ENCODE peak calls at places on chromosomes 13 and 19, in seven cellular contexts. C is A549, H is HCT116, Q is IMR-90, V is HepG2, X is H1, E is GM12878. K is an unnamed sample.

GRCh38 chr13:84208251-84208650 is 326.0 kb upstream of the SLITRK1 start:
- DNase-seq in C (no peak), H (no peak), Q (no peak), V (no peak), X (no peak), E (no peak), K (no peak)

GRCh38 chr13:74067818-74068217 is 66.4 kb downstream of the KLF12 start:
- DNase-seq in C (no peak), H (no peak), Q (peak), V (no peak), X (no peak), E (no peak), K (no peak)

GRCh38 chr19:5519076-5519475 is 48.7 kb downstream of the TINCR start:
- DNase-seq in C (no peak), H (no peak), Q (no peak), V (no peak), X (no peak), E (no peak), K (no peak)

GRCh38 chr13:43154083-43154739 is 130.8 kb downstream of the DNAJC15 start:
- DNase-seq in C (no peak), H (no peak), Q (no peak), V (no peak), X (no peak), E (no peak), K (no peak)

GRCh38 chr13:108830916-108831315 is 201.5 kb downstream of the MYO16 start:
- DNase-seq in C (no peak), H (no peak), Q (no peak), V (no peak), X (no peak), E (no peak), K (no peak)

GRCh38 chr13:112928020-112928931 is 40.7 kb upstream of the MCF2L start:
- DNase-seq in C (no peak), H (no peak), Q (no peak), V (no peak), X (no peak), E (no peak), K (no peak)

GRCh38 chr13:105920375-105920774 is 615.1 kb downstream of the EFNB2 start:
- DNase-seq in C (peak), H (peak), Q (peak), V (no peak), X (no peak), E (no peak), K (no peak)

GRCh38 chr13:93233997-93234416 is 7.4 kb downstream of the GPC6 start:
- DNase-seq in C (peak), H (no peak), Q (no peak), V (peak), X (peak), E (no peak), K (peak)

GRCh38 chr19:4359627-4360000 is 16.3 kb downstream of the MPND start:
- DNase-seq in C (no peak), H (no peak), Q (no peak), V (no peak), X (no peak), E (no peak), K (no peak)

GRCh38 chr19:42108527-42109389 is 23.5 kb downstream of the POU2F2 start:
- DNase-seq in C (peak), H (peak), Q (peak), V (peak), X (peak), E (peak), K (peak)

GRCh38 chr19:18903146-18904056 is 7.4 kb upstream of the CERS1 start:
- DNase-seq in C (no peak), H (no peak), Q (no peak), V (no peak), X (no peak), E (no peak), K (no peak)

GRCh38 chr19:31894451-31894850 is 451.0 kb upstream of the ZNF507 start:
- DNase-seq in C (no peak), H (no peak), Q (no peak), V (no peak), X (no peak), E (no peak), K (no peak)

GRCh38 chr19:19149402-19149801 is 11.1 kb upstream of the TMEM161A start:
- DNase-seq in C (no peak), H (no peak), Q (no peak), V (no peak), X (no peak), E (no peak), K (no peak)

GRCh38 chr19:39082745-39083598 is 1.2 kb upstream of the ACP7 start:
- DNase-seq in C (no peak), H (no peak), Q (no peak), V (no peak), X (no peak), E (no peak), K (no peak)
- H3K4me2 ChIP-seq in C (peak), H (peak), Q (no peak), V (no peak), X (peak), E (no peak), K (no peak)

GRCh38 chr19:54189020-54189667 is at the start of gene MBOAT7:
- DNase-seq in C (no peak), H (no peak), Q (no peak), V (no peak), X (no peak), E (no peak), K (no peak)
- TF ChIP-seq CEBPB in C (no peak), H (no peak), Q (no peak), V (no peak), X (no peak), E (no peak), K (no peak)

DNA sequence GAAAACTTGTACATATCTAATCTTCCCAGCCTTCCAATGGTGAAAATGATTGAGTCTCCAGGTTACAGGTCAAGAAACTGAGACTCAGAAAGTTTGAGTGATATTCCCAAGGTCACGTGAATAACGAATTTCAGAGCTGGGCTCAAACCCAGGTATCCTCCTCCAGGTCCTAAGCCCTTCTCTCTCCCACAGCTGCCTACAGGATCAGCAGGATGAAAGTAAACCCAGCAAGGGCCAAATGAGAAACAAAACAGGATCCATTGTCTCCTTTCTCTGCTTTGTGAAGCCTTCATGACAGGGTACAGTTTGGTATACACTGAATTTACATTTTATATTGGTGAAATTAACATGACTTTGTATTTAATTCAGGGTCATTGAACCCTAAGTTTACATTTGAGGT is 208.1 kb downstream of the RBM26 start:
- DNase-seq in C (no peak), H (no peak), Q (no peak), V (no peak), X (no peak), E (no peak), K (no peak)
- H3K4me2 ChIP-seq in C (no peak), H (no peak), Q (no peak), V (no peak), X (peak), E (no peak), K (no peak)

DNA sequence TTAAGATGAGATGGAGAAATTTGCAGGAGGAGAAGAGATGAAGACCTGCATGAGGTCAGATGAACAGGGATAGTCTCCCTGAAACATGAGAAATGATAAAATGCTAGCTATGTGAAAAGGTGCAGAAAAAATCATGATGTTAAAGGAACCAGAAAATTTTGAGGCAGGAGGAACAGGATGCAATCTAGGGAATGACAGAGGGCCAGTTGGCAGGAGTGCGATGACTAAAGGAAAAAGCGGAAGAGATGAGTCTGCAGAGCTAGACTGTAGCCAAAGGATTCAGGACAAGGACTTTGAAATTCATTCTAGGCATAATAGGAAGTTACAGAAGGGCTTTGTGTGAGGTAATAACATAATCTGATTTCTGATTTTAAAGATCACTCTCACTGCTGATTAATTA is 77.9 kb downstream of the TRPC4 start:
- DNase-seq in C (no peak), H (no peak), Q (peak), V (no peak), X (no peak), E (no peak), K (no peak)
- TF ChIP-seq CEBPB in C (no peak), H (no peak), Q (no peak), V (no peak), X (no peak), E (no peak), K (no peak)

GRCh38 chr13:98570929-98571372 is 6.0 kb downstream of the STK24 start:
- DNase-seq in C (no peak), H (peak), Q (no peak), V (peak), X (no peak), E (peak), K (no peak)
- H3K4me2 ChIP-seq in C (peak), H (peak), Q (peak), V (peak), X (peak), E (peak), K (peak)

GRCh38 chr19:39307233-39307821 is 11.1 kb downstream of the IFNL1 start:
- DNase-seq in C (no peak), H (no peak), Q (no peak), V (no peak), X (no peak), E (no peak), K (no peak)
- TF ChIP-seq CEBPB in C (no peak), H (no peak), Q (no peak), V (no peak), X (no peak), E (no peak), K (no peak)

GRCh38 chr19:9507285-9507684 is 8.9 kb upstream of the ZNF560 start:
- DNase-seq in C (no peak), H (no peak), Q (no peak), V (no peak), X (no peak), E (no peak), K (no peak)
- H3K4me2 ChIP-seq in C (no peak), H (no peak), Q (no peak), V (no peak), X (no peak), E (no peak), K (no peak)

GRCh38 chr19:3145909-3146676 is 10.3 kb downstream of the GNA15 start:
- DNase-seq in C (no peak), H (no peak), Q (no peak), V (no peak), X (no peak), E (no peak), K (peak)
- TF ChIP-seq CEBPB in C (no peak), H (no peak), Q (no peak), V (no peak), X (no peak), E (no peak), K (no peak)

K was measured in K562.